ENCODE peak calls at places on chromosomes 7 and 10, in six cellular contexts. X is foreskin keratinocyte; D is cardiac muscle cell; U is choroid plexus epithelial cell; T is neural progenitor cell; H is CD4-positive, alpha-beta T cell. Z is an unnamed sample.

GRCh38 chr7:69412331-69413146 is 185.7 kb upstream of the AUTS2 start:
- DNase-seq in X (no peak), D (no peak), U (peak; percentile 10), T (no peak), H (no peak), Z (no peak)

GRCh38 chr7:130844811-130845580 is 111.0 kb upstream of the KLF14 start:
- DNase-seq in X (peak; percentile 89), D (no peak), U (no peak), T (no peak), H (no peak), Z (no peak)

GRCh38 chr7:31096882-31097258 is 44.8 kb downstream of the ADCYAP1R1 start:
- DNase-seq in X (no peak), D (no peak), U (no peak), T (no peak), H (no peak), Z (no peak)

GRCh38 chr7:135238112-135238744 is 4.6 kb downstream of the STRA8 start:
- DNase-seq in X (no peak), D (no peak), U (no peak), T (no peak), H (no peak), Z (no peak)

GRCh38 chr10:31927597-31928530 is 767 bp downstream of the ARHGAP12 start:
- DNase-seq in X (peak; percentile 65), D (peak; percentile 83), U (peak; percentile 58), T (peak; percentile 85), H (peak; percentile 54), Z (peak; percentile 39)

GRCh38 chr7:2954433-2954853 is 89.2 kb downstream of the CARD11 start:
- DNase-seq in X (no peak), D (no peak), U (no peak), T (no peak), H (peak; percentile 21), Z (no peak)

GRCh38 chr10:102546606-102547310 is 43.0 kb downstream of the SUFU start:
- DNase-seq in X (no peak), D (no peak), U (peak; percentile 67), T (no peak), H (no peak), Z (no peak)

GRCh38 chr10:101576229-101576863 is 11.7 kb downstream of the POLL start:
- DNase-seq in X (peak; percentile 26), D (no peak), U (no peak), T (no peak), H (no peak), Z (no peak)

GRCh38 chr10:98427011-98427515 is 12.1 kb upstream of the PYROXD2 start:
- DNase-seq in X (no peak), D (no peak), U (no peak), T (no peak), H (no peak), Z (no peak)

GRCh38 chr10:133316732-133317131 is 8.0 kb downstream of the ZNF511 start:
- DNase-seq in X (no peak), D (no peak), U (no peak), T (no peak), H (no peak), Z (no peak)

GRCh38 chr7:18497800-18498199 is 2.3 kb downstream of the HDAC9 start:
- DNase-seq in X (no peak), D (no peak), U (no peak), T (no peak), H (no peak), Z (no peak)

GRCh38 chr7:5396542-5396941 is 27.1 kb downstream of the TNRC18 start:
- DNase-seq in X (peak; percentile 60), D (no peak), U (peak; percentile 22), T (no peak), H (peak; percentile 59), Z (peak; percentile 35)
- TF ChIP-seq CTCF in X (peak; percentile 75), D (no peak), U (peak; percentile 15), T (no peak), H (peak; percentile 61), Z (no peak)

DNA sequence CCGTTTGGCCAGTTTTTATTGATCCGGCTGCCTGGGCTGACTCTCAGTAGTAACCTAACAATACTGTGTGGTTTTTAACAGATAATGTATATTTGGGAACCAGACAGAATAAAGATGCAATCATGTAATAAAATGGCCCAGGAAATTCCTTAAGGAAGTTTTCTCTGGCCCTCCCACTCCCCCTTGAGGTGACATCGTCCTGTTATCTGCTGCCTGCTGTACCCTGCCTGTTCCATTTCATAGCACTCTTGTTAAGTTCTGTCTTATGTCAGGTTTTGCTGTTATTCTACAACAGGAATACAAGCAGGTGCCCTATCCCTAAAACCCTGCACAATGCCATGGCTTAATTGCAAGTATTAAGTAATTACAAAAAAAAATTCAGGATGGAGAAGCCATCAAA is 12.5 kb downstream of the ITGB8 start:
- DNase-seq in X (no peak), D (peak; percentile 26), U (no peak), T (peak; percentile 15), H (no peak), Z (no peak)
- TF ChIP-seq CTCF in X (peak; percentile 38), D (peak; percentile 5), U (peak; percentile 50), T (peak; percentile 52), H (no peak), Z (no peak)

GRCh38 chr7:145175366-145175765 is 339.5 kb upstream of the TPK1 start:
- DNase-seq in X (no peak), D (no peak), U (no peak), T (no peak), H (no peak), Z (no peak)

GRCh38 chr7:145168427-145168826 is 332.6 kb upstream of the TPK1 start:
- DNase-seq in X (no peak), D (no peak), U (no peak), T (no peak), H (no peak), Z (no peak)

GRCh38 chr7:145168879-145169278 is 333.0 kb upstream of the TPK1 start:
- DNase-seq in X (no peak), D (no peak), U (no peak), T (no peak), H (no peak), Z (no peak)

DNA sequence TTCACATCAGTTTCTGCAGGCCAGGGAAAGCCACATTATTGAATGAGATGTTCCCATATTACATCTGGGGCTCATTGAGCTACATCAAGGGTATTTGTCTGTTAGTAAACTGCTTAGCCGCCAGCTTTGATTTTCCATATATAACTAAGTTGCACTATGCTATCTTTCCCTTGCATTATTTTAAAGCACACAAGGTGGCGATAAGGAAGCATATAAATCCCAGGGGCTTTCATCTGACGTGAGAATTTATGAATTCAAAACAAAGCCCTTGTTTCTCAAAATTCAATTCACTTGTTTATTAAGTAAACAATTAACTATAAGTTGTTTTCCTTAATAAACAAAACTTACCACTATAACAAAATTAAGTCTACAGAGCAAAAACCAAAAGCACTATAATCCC is 334.1 kb upstream of the TPK1 start:
- DNase-seq in X (no peak), D (peak; percentile 26), U (peak; percentile 39), T (no peak), H (no peak), Z (no peak)
- TF ChIP-seq CTCF in X (peak; percentile 7), D (no peak), U (peak; percentile 31), T (peak; percentile 39), H (no peak), Z (no peak)

DNA sequence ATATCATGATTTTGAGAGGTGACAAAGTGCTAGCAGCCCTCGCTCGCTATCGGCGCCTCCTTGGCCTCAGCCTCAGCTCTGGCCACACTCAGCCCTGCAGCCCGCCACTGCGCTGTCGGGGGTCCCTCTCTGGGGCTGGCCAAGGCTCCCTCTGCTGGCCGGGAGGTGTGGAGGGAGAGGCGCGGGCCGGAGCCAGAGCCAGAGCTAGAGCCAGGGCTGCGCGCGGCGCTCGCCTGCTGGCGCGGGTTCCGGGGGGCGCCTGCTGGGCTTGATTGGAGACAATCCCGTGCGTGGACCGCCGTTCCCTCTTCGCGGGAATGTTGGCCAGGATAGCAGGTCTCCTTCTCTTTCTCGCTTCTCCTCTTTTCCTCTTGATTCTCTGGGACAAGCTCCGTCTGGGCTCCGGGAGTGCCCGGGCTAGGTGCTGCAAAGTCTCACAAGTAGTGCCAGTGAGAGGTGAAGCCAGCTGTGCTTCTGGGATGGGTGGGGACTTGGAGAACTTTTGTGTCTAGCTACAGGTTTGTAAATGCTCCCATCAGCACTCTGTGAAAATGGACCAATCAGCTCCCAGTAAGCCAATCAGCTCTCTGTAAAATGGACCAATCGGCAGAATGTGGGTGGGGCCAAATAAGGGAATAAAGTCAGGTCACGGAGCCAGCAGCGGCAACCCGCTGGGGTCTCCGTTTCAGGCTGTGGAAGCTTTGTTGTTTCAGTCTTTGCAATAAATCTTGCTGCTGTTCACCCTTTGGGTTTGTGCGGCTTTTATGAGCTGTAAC is 43.4 kb upstream of the ELMO1 start:
- DNase-seq in X (no peak), D (peak; percentile 64), U (no peak), T (peak; percentile 87), H (no peak), Z (no peak)
- TF ChIP-seq CTCF in X (no peak), D (no peak), U (no peak), T (peak; percentile 71), H (no peak), Z (no peak)

GRCh38 chr10:80468002-80468401 is 13.9 kb downstream of the TSPAN14 start:
- DNase-seq in X (no peak), D (no peak), U (no peak), T (peak; percentile 88), H (peak; percentile 67), Z (no peak)
- TF ChIP-seq CTCF in X (no peak), D (no peak), U (no peak), T (no peak), H (no peak), Z (no peak)

GRCh38 chr10:73246322-73246782 is 703 bp downstream of the DNAJC9 start:
- DNase-seq in X (no peak), D (no peak), U (peak; percentile 23), T (no peak), H (no peak), Z (no peak)

GRCh38 chr10:73244866-73245477 is 2.1 kb downstream of the DNAJC9 start:
- DNase-seq in X (no peak), D (no peak), U (peak; percentile 10), T (no peak), H (no peak), Z (no peak)

GRCh38 chr10:73247509-73248258 is 629 bp upstream of the DNAJC9 start:
- DNase-seq in X (no peak), D (no peak), U (peak; percentile 22), T (no peak), H (no peak), Z (no peak)

GRCh38 chr10:73248259-73248724 is 1.2 kb upstream of the DNAJC9 start:
- DNase-seq in X (no peak), D (no peak), U (no peak), T (no peak), H (no peak), Z (no peak)

DNA sequence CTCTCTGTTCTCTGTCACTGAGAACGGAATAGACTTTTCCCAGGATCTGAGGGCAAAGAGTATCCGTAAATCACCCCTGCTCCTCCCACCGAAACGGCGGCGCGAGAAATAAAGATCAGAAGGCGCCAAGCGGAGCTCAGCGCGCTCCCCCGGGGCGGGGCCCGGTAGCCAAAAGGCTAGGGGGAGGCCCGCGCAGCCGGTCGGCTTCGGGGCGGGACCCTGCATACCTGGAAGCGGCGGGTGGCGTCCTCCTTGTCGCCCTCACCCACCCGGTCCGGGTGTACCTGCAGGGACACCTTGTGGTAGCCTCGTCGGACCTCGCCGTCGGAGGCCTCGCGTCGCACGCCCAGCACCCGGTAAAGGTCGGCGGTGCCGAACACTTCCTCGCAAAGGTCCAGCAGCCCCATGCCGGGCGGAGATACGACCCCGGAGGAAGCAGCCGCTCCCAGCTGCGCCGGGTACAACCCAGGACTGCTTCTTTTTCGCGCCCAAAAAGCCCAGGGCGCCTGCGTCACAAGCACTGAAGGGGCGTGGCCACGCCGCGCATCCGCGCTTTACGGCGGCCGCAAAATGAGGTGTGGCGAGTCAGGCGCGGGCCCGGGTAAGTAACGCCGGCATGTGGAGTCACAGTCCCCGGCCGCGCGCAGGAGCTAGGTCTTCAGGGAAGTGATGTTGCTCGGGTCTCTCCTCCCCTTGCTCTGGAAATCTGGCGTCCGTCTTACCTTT is at the start of gene DNAJC9:
- DNase-seq in X (peak; percentile 93), D (peak; percentile 96), U (peak; percentile 95), T (peak; percentile 98), H (peak; percentile 96), Z (peak; percentile 99)
- TF ChIP-seq CTCF in X (peak; percentile 27), D (no peak), U (no peak), T (peak; percentile 16), H (no peak), Z (no peak)

Z was measured in activated B cell treated with CpG ODN at 0.5 μM for 24 hours.